ENCODE peak calls at places on chromosome 5, in ten cellular contexts. I is SK-N-SH, O is GM12892, X is GM23338, V is HL-60, R is transverse colon, F is HCT116, M is spleen, Q is breast epithelium, Z is endothelial cell of umbilical vein. T is an unnamed sample.

GRCh38 chr5:173538018-173538417 is 78.4 kb downstream of the BOD1 start:
- DNase-seq in Z (no peak), O (no peak), M (no peak), V (no peak), F (no peak), Q (no peak), I (no peak), X (no peak), R (no peak), T (no peak)

GRCh38 chr5:1999794-2000193 is 117.1 kb upstream of the IRX4 start:
- DNase-seq in I (no peak), M (no peak), O (no peak), F (no peak), Q (no peak), Z (no peak), X (no peak), V (no peak), R (no peak), T (no peak)

GRCh38 chr5:141094481-141095262 is at the start of gene PCDHB2:
- DNase-seq in X (peak; percentile 98), Z (peak; percentile 21), V (no peak), O (no peak), M (no peak), R (no peak), I (peak; percentile 42), Q (no peak), F (no peak), T (peak; percentile 81)

GRCh38 chr5:73369283-73369682 is 79.3 kb downstream of the FOXD1 start:
- DNase-seq in I (no peak), Z (no peak), M (no peak), X (no peak), R (no peak), F (no peak), O (no peak), Q (no peak), V (no peak), T (no peak)

GRCh38 chr5:135214897-135215616 is 181.0 kb upstream of the PITX1 start:
- DNase-seq in R (no peak), O (no peak), I (peak; percentile 3), M (no peak), F (no peak), Q (no peak), X (no peak), Z (no peak), V (peak; percentile 81), T (no peak)

GRCh38 chr5:178941361-178941760 is 363 bp downstream of the ZNF454 start:
- DNase-seq in I (no peak), R (no peak), V (no peak), F (no peak), Q (no peak), M (no peak), O (no peak), Z (no peak), X (no peak), T (no peak)

GRCh38 chr5:1792842-1793266 is 6.8 kb downstream of the MRPL36 start:
- DNase-seq in M (peak; percentile 81), R (peak; percentile 62), F (no peak), Q (peak; percentile 28), I (no peak), Z (peak; percentile 75), V (peak; percentile 73), X (no peak), O (peak; percentile 70), T (peak; percentile 70)

GRCh38 chr5:112983307-112983811 is 6.8 kb downstream of the DCP2 start:
- DNase-seq in M (no peak), X (peak; percentile 49), I (no peak), R (no peak), Z (no peak), V (no peak), Q (no peak), O (no peak), F (no peak), T (no peak)

GRCh38 chr5:128276537-128277216 is 193.1 kb downstream of the SLC12A2 start:
- DNase-seq in O (no peak), X (no peak), R (no peak), V (no peak), M (no peak), Q (no peak), F (no peak), I (no peak), Z (peak; percentile 16), T (no peak)

GRCh38 chr5:128273736-128274135 is 190.2 kb downstream of the SLC12A2 start:
- DNase-seq in F (no peak), V (no peak), Q (no peak), M (no peak), I (no peak), O (no peak), X (no peak), R (no peak), Z (no peak), T (no peak)

GRCh38 chr5:128271071-128271470 is 187.5 kb downstream of the SLC12A2 start:
- DNase-seq in Z (no peak), R (no peak), F (no peak), M (no peak), X (peak; percentile 19), Q (no peak), V (no peak), O (no peak), I (no peak), T (no peak)

GRCh38 chr5:128271859-128272446 is 188.4 kb downstream of the SLC12A2 start:
- DNase-seq in Q (no peak), Z (peak; percentile 67), R (no peak), V (no peak), I (no peak), X (peak; percentile 31), O (no peak), M (no peak), F (peak; percentile 43), T (no peak)

GRCh38 chr5:128274441-128274840 is 190.9 kb downstream of the SLC12A2 start:
- DNase-seq in V (no peak), O (no peak), Q (no peak), F (no peak), M (no peak), Z (no peak), R (no peak), X (no peak), I (no peak), T (no peak)
- TF ChIP-seq POLR2AphosphoS5 in V (no peak), O (no peak), Q (no peak), F (no peak), M (no peak), Z (no peak), R (no peak), X (no peak), I (no peak), T (no peak)

GRCh38 chr5:14988210-14988609 is 116.6 kb upstream of the ANKH start:
- DNase-seq in X (no peak), V (no peak), R (no peak), I (no peak), M (no peak), F (no peak), O (no peak), Z (no peak), Q (no peak), T (no peak)

GRCh38 chr5:14986413-14986812 is 114.8 kb upstream of the ANKH start:
- DNase-seq in M (no peak), R (no peak), O (no peak), V (no peak), Z (no peak), X (no peak), Q (no peak), I (no peak), F (no peak), T (no peak)

GRCh38 chr5:14980698-14981097 is 109.1 kb upstream of the ANKH start:
- DNase-seq in O (no peak), Q (peak; percentile 52), Z (no peak), V (no peak), I (no peak), R (no peak), X (no peak), F (no peak), M (no peak), T (no peak)

GRCh38 chr5:14983666-14984441 is 112.3 kb upstream of the ANKH start:
- DNase-seq in O (no peak), I (no peak), X (no peak), F (no peak), Z (no peak), M (no peak), V (no peak), R (no peak), Q (no peak), T (no peak)
- TF ChIP-seq POLR2AphosphoS5 in O (no peak), I (no peak), X (no peak), F (no peak), Z (no peak), M (no peak), V (no peak), R (no peak), Q (no peak), T (no peak)

DNA sequence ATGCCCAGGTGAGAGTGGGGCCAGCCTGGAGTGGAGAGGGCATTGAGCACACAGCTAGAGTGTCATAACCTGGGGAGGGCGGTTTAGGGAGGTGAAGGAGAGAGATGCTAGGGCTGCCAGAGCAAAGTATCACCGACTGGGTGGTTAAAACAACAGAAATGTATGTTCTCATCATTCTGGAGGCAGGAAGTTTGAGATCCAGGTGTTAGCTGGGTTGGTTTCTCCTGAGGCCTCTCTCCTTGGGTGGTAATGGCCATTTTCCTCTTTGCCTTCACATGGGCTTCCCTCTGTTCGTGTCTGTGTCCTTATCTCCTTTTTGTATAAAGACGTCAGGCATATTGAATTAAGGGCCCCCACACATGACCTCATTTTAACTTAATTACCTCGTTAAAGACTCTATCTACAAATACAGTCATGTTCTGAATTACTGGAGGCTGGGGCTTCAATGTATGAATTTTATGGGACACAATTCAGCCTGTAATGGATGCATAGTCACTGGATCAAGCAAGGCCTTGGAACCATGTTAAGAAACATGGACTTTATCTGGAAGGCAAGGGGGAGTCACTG is 118.6 kb upstream of the IL12B start:
- DNase-seq in Z (no peak), M (no peak), V (no peak), R (no peak), F (no peak), O (no peak), Q (no peak), I (no peak), X (no peak), T (no peak)
- TF ChIP-seq POLR2AphosphoS5 in Z (no peak), M (no peak), V (no peak), R (no peak), F (no peak), O (no peak), Q (no peak), I (no peak), X (no peak), T (no peak)

GRCh38 chr5:140023611-140024191 is 19.4 kb downstream of the NRG2 start:
- DNase-seq in X (no peak), O (no peak), M (no peak), R (no peak), Z (no peak), V (no peak), F (no peak), I (no peak), Q (no peak), T (no peak)

GRCh38 chr5:140018920-140019644 is 24.0 kb downstream of the NRG2 start:
- DNase-seq in M (no peak), R (no peak), O (no peak), Z (no peak), I (no peak), X (no peak), Q (no peak), F (no peak), V (no peak), T (no peak)

GRCh38 chr5:140018096-140018481 is 25.0 kb downstream of the NRG2 start:
- DNase-seq in R (no peak), Q (no peak), V (no peak), Z (no peak), X (no peak), M (no peak), I (peak; percentile 28), O (no peak), F (no peak), T (no peak)

GRCh38 chr5:140018517-140018916 is 24.6 kb downstream of the NRG2 start:
- DNase-seq in O (no peak), V (no peak), Z (no peak), R (no peak), X (no peak), M (no peak), Q (no peak), I (no peak), F (no peak), T (no peak)

DNA sequence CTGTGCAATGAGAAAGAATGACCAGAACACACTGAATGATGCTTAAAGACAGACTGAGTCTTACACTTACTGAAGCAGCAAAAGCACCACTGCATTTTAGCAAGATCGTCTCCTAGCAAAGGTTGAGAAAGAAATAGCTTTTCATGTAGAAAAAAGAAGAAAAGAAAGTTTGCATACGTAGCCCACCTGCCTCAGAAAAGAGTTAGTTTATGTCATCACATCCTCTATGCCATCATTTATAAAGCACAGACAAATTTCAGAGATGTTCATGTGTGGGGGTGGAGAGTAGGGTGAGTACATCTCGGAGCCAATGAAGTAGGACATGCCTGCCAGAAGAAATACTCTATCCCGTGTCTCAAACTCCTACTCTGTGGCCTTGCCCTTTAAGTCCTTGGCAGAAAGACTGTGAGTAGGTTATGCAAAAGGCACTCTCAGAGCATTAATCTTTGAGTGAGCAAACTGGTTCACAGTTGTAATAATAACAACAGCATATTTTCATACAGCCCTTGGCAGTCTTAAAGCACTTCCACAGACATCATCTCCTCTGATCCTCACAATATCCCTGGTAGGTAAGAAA is 22.4 kb downstream of the NRG2 start:
- DNase-seq in M (no peak), R (no peak), V (no peak), F (no peak), O (no peak), I (no peak), X (no peak), Z (no peak), Q (no peak), T (no peak)
- TF ChIP-seq POLR2AphosphoS5 in M (no peak), R (peak; percentile 43), V (no peak), F (no peak), O (no peak), I (no peak), X (no peak), Z (no peak), Q (no peak), T (no peak)

T was measured in SK-N-MC.